ENCODE peak calls at places on chromosome 4, in nine cellular contexts. T is occipital lobe; R is lung; I is naive B cell; H is G401; C is CD8-positive, alpha-beta memory T cell; F is stimulated activated naive CD4-positive, alpha-beta T cell; Z is activated T-cell treated with anti-CD3 and anti-CD28 coated beads for 1 hour; L is GM13976. M is an unnamed sample.

GRCh38 chr4:164239976-164240375 is 514.0 kb upstream of the SMIM31 start:
- DNase-seq in C (no peak), R (no peak), H (no peak), I (no peak), T (no peak), Z (no peak), F (no peak), L (no peak), M (no peak)

GRCh38 chr4:62548108-62548524 is 1348.0 kb downstream of the ADGRL3 start:
- DNase-seq in H (no peak), T (no peak), I (no peak), L (no peak), F (no peak), Z (no peak), R (no peak), C (no peak), M (no peak)

GRCh38 chr4:7419961-7420660 is 14.6 kb downstream of the PSAPL1 start:
- DNase-seq in Z (no peak), I (no peak), T (no peak), R (no peak), C (no peak), H (no peak), F (no peak), L (no peak), M (no peak)

GRCh38 chr4:122469457-122469856 is 12.9 kb upstream of the IL2 start:
- DNase-seq in C (no peak), F (no peak), R (no peak), I (no peak), L (no peak), H (no peak), Z (no peak), T (no peak), M (no peak)

GRCh38 chr4:28788929-28789490 is 1928.4 kb downstream of the STIM2 start:
- DNase-seq in L (no peak), R (no peak), F (no peak), C (no peak), H (no peak), T (no peak), Z (no peak), I (no peak), M (no peak)

GRCh38 chr4:18404642-18405041 is 383.1 kb upstream of the LCORL start:
- DNase-seq in C (no peak), T (no peak), H (no peak), R (no peak), Z (no peak), L (no peak), F (no peak), I (no peak), M (no peak)

GRCh38 chr4:134624365-134624764 is 422.8 kb upstream of the PABPC4L start:
- DNase-seq in R (no peak), Z (no peak), L (no peak), T (no peak), C (no peak), I (no peak), F (no peak), H (no peak), M (no peak)

GRCh38 chr4:89316931-89317366 is 9.3 kb upstream of the GPRIN3 start:
- DNase-seq in F (peak; percentile 35), L (no peak), Z (no peak), C (peak; percentile 38), I (no peak), H (no peak), R (no peak), T (no peak), M (peak; percentile 19)

GRCh38 chr4:146051724-146052396 is 113.2 kb upstream of the ZNF827 start:
- DNase-seq in H (no peak), R (no peak), F (no peak), T (no peak), Z (no peak), C (no peak), L (no peak), I (no peak), M (no peak)

GRCh38 chr4:1366371-1367229 is 19.6 kb downstream of the UVSSA start:
- DNase-seq in C (no peak), T (no peak), Z (no peak), F (no peak), R (no peak), H (no peak), I (no peak), L (no peak), M (no peak)

GRCh38 chr4:48049483-48049882 is 32.9 kb downstream of the NIPAL1 start:
- DNase-seq in H (no peak), I (no peak), L (no peak), C (no peak), T (no peak), Z (no peak), F (no peak), R (no peak), M (no peak)

GRCh38 chr4:107740950-107741701 is 21.1 kb upstream of the PAPSS1 start:
- DNase-seq in R (no peak), H (peak; percentile 7), Z (no peak), T (no peak), F (no peak), C (no peak), L (no peak), I (no peak), M (no peak)

GRCh38 chr4:24488399-24489164 is 95.8 kb downstream of the DHX15 start:
- DNase-seq in Z (peak; percentile 41), T (peak; percentile 53), R (peak; percentile 67), C (no peak), F (peak; percentile 11), H (peak; percentile 44), L (peak; percentile 80), I (no peak), M (peak; percentile 39)

M was measured in effector CD4-positive, alpha-beta T cell.